ENCODE peak calls at places on chromosomes 5 and 9, in nine cellular contexts. J is ascending aorta, H is suprapubic skin, X is cardiac muscle cell, A is AG04449, C is esophagus squamous epithelium, S is choroid plexus epithelial cell, G is neural progenitor cell, B is RWPE1. R is an unnamed sample.

GRCh38 chr5:1093361-1093760 is 18.5 kb downstream of the SLC12A7 start:
- DNase-seq in J (no peak), X (no peak), S (no peak), H (no peak), C (no peak), B (peak), G (no peak), A (no peak), R (no peak)

GRCh38 chr5:125034331-125034730 is 287.9 kb upstream of the ZNF608 start:
- DNase-seq in J (no peak), X (no peak), C (no peak), H (no peak), G (no peak), S (no peak), B (no peak), A (no peak), R (no peak)

GRCh38 chr9:91037511-91038482 is 236.2 kb downstream of the SYK start:
- DNase-seq in C (no peak), X (peak), J (no peak), B (peak), H (peak), G (no peak), A (no peak), S (peak), R (peak)

GRCh38 chr5:1488882-1489680 is 34.7 kb downstream of the LPCAT1 start:
- DNase-seq in G (no peak), H (no peak), S (peak), C (no peak), B (peak), J (no peak), A (peak), X (peak), R (no peak)

GRCh38 chr5:159873680-159874079 is 42.6 kb upstream of the ADRA1B start:
- DNase-seq in C (no peak), X (no peak), G (no peak), H (no peak), A (no peak), B (peak), J (no peak), S (no peak), R (no peak)

GRCh38 chr5:41587668-41588067 is 77.3 kb upstream of the PLCXD3 start:
- DNase-seq in S (no peak), J (no peak), B (no peak), X (no peak), H (no peak), A (no peak), G (no peak), C (no peak), R (no peak)

GRCh38 chr5:102865510-102866314 is 110.6 kb downstream of the PAM start:
- DNase-seq in S (peak), G (peak), C (no peak), X (peak), H (peak), J (peak), B (peak), A (peak), R (peak)

GRCh38 chr9:5630038-5630507 is 1.2 kb downstream of the RIC1 start:
- DNase-seq in X (peak), S (peak), C (no peak), A (no peak), J (no peak), G (no peak), H (no peak), B (no peak), R (no peak)

GRCh38 chr9:126836216-126836615 is 24.2 kb upstream of the ZBTB34 start:
- DNase-seq in C (no peak), J (no peak), H (no peak), S (peak), X (peak), A (no peak), B (no peak), G (no peak), R (no peak)

GRCh38 chr5:141439411-141440141 is 9.3 kb downstream of the PCDHGA12 start:
- DNase-seq in J (no peak), C (no peak), B (no peak), H (no peak), X (no peak), S (no peak), A (no peak), G (no peak), R (no peak)

GRCh38 chr5:102531506-102531905 is 32.7 kb upstream of the SLCO6A1 start:
- DNase-seq in G (no peak), H (no peak), J (no peak), X (peak), B (no peak), A (no peak), C (no peak), S (peak), R (no peak)

GRCh38 chr9:91144782-91145181 is 216.9 kb downstream of the AUH start:
- DNase-seq in X (no peak), H (no peak), S (no peak), B (no peak), C (no peak), J (no peak), G (no peak), A (no peak), R (no peak)

GRCh38 chr5:76473676-76474075 is 70.6 kb downstream of the IQGAP2 start:
- DNase-seq in B (no peak), C (no peak), H (no peak), X (no peak), G (no peak), J (no peak), S (no peak), A (no peak), R (no peak)

GRCh38 chr9:3949744-3950143 is 350.1 kb downstream of the GLIS3 start:
- DNase-seq in X (no peak), A (no peak), B (no peak), G (no peak), S (no peak), J (no peak), C (no peak), H (no peak), R (no peak)

GRCh38 chr5:137730331-137730730 is 5.6 kb downstream of the KLHL3 start:
- DNase-seq in S (peak), H (no peak), X (no peak), A (peak), C (no peak), B (peak), G (no peak), J (no peak), R (no peak)

GRCh38 chr5:10446490-10446889 is 4.8 kb downstream of the ROPN1L start:
- DNase-seq in J (no peak), C (no peak), X (no peak), B (no peak), H (no peak), A (no peak), G (no peak), S (no peak), R (no peak)

GRCh38 chr5:98750693-98751092 is 22.8 kb upstream of the RGMB start:
- DNase-seq in X (peak), G (no peak), C (no peak), S (peak), J (no peak), H (no peak), A (no peak), B (no peak), R (no peak)

GRCh38 chr9:122580360-122580759 is 2.8 kb downstream of the OR1L8 start:
- DNase-seq in G (no peak), S (peak), C (no peak), X (peak), B (peak), H (no peak), A (no peak), J (no peak), R (no peak)

GRCh38 chr5:149611327-149611726 is 30.0 kb downstream of the ARHGEF37 start:
- DNase-seq in C (no peak), X (peak), A (no peak), S (peak), B (no peak), H (no peak), G (no peak), J (no peak), R (no peak)

GRCh38 chr5:111655169-111655924 is 101.6 kb downstream of the NREP start:
- DNase-seq in B (peak), C (no peak), A (peak), G (no peak), H (no peak), S (peak), J (no peak), X (peak), R (no peak)

GRCh38 chr5:40991168-40991980 is 79.8 kb downstream of the MROH2B start:
- DNase-seq in H (no peak), X (peak), G (no peak), S (peak), A (no peak), J (no peak), C (no peak), B (no peak), R (no peak)

GRCh38 chr5:96876292-96876850 is at the start of gene ERAP2:
- DNase-seq in H (no peak), B (peak), A (no peak), J (no peak), G (no peak), X (peak), C (no peak), S (peak), R (no peak)

GRCh38 chr5:98767563-98767962 is 5.9 kb upstream of the RGMB start:
- DNase-seq in X (no peak), S (no peak), C (no peak), H (no peak), G (peak), J (no peak), A (no peak), B (no peak), R (no peak)

DNA sequence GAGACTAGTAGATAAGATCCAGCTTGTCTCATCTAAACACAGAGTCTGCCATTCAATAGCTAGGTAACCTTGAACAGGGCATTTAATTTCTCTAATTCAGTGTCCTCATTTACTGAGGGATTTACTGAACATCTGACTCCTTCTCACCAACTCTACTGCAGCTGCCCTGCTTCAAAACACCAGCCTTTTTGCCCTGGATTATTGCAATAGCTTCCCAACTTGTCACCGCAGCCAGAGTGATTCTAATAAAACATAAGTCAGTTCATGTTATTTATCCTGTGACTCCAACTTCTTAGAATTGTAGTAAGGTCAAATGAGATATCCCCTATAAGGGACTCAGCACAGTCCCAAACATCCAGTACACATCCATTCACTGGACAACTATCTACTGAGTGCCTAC is 336.9 kb downstream of the PLK2 start:
- DNase-seq in X (no peak), S (no peak), C (no peak), B (no peak), J (no peak), G (no peak), A (no peak), H (no peak), R (no peak)
- TF ChIP-seq CTCF in X (no peak), S (no peak), C (no peak), B (no peak), J (no peak), G (no peak), A (no peak), H (no peak), R (no peak)

GRCh38 chr9:37432020-37432419 is 9.5 kb downstream of the GRHPR start:
- DNase-seq in B (no peak), H (no peak), J (no peak), A (no peak), C (no peak), X (no peak), G (no peak), S (no peak), R (no peak)

GRCh38 chr9:37429441-37430285 is 7.2 kb downstream of the GRHPR start:
- DNase-seq in X (no peak), C (no peak), J (no peak), H (no peak), A (no peak), S (no peak), G (no peak), B (no peak), R (no peak)

GRCh38 chr9:37433754-37434435 is 11.4 kb downstream of the GRHPR start:
- DNase-seq in C (no peak), X (no peak), H (no peak), B (no peak), A (no peak), S (no peak), J (no peak), G (peak), R (no peak)

GRCh38 chr9:37428345-37428744 is 5.8 kb downstream of the GRHPR start:
- DNase-seq in A (no peak), X (no peak), B (no peak), G (no peak), J (no peak), H (no peak), S (no peak), C (no peak), R (no peak)

GRCh38 chr9:37430841-37431597 is 8.5 kb downstream of the GRHPR start:
- DNase-seq in H (no peak), G (peak), X (peak), B (no peak), C (no peak), S (peak), J (no peak), A (no peak), R (no peak)
- TF ChIP-seq CTCF in H (no peak), G (peak), X (peak), B (no peak), C (no peak), S (peak), J (no peak), A (no peak), R (no peak)

DNA sequence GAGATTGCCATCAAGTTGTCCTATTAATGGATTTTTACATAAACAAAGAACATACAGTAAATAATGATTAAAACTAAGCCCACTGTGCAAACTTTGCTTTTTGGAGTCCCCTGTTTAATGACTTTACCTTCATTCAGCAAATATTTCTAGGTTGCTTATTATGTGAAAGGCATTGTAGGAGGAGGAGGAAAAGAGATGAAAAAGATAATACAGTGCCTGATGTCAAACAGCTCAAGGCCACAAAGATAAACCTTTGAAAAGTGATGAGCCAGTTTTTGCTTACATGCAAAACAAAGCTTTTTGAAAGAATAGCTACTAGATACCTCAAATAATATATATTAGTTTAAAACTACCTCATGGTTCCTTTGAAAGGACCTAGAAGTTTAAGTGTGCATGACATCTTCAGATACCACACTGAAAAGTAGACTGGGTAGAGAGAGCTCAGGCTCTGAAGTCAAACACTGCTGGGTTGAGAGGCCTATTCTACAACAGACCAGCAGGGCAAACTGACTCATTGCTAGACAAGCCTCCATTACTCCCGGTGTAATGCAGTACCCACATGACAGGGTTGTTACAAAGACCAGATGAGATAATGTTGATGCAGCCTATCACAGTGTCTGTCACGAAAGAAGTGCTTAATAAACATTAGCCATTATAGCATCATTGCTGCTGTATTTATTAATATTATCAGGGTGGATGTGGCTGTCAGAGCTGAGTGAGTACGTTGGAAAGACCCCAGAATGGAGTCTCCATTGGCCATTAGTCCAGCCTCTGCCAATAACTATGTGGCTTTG is 11.8 kb downstream of the DEPDC1B start:
- DNase-seq in C (no peak), B (peak), A (no peak), S (peak), G (peak), J (no peak), H (no peak), X (peak), R (no peak)
- TF ChIP-seq CTCF in C (no peak), B (no peak), A (peak), S (peak), G (peak), J (no peak), H (peak), X (peak), R (no peak)

GRCh38 chr5:34452170-34452828 is 203.8 kb upstream of the RAI14 start:
- DNase-seq in H (no peak), A (no peak), C (no peak), J (no peak), G (peak), X (peak), B (peak), S (peak), R (no peak)
- TF ChIP-seq CTCF in H (peak), A (peak), C (peak), J (no peak), G (peak), X (peak), B (no peak), S (peak), R (no peak)

GRCh38 chr5:64958757-64959391 is 190.1 kb downstream of the CWC27 start:
- DNase-seq in C (no peak), B (peak), X (peak), G (no peak), J (no peak), A (no peak), S (peak), H (no peak), R (no peak)
- TF ChIP-seq CTCF in C (peak), B (peak), X (peak), G (peak), J (no peak), A (peak), S (peak), H (peak), R (no peak)

GRCh38 chr5:132237141-132237540 is 9.5 kb upstream of the P4HA2 start:
- DNase-seq in X (no peak), G (no peak), B (no peak), J (no peak), H (no peak), C (no peak), A (no peak), S (no peak), R (no peak)

GRCh38 chr5:132238901-132239500 is 11.3 kb upstream of the P4HA2 start:
- DNase-seq in A (no peak), B (no peak), C (no peak), H (no peak), S (no peak), J (no peak), G (no peak), X (no peak), R (no peak)

GRCh38 chr5:132239776-132240175 is 12.1 kb upstream of the P4HA2 start:
- DNase-seq in X (no peak), B (no peak), J (no peak), G (no peak), H (no peak), A (no peak), C (no peak), S (no peak), R (no peak)

GRCh38 chr5:132237670-132238069 is 10.0 kb upstream of the P4HA2 start:
- DNase-seq in C (no peak), X (no peak), J (no peak), S (no peak), B (no peak), G (no peak), H (no peak), A (no peak), R (no peak)

GRCh38 chr5:132238169-132238744 is 10.6 kb upstream of the P4HA2 start:
- DNase-seq in B (peak), X (peak), G (peak), S (peak), A (no peak), J (no peak), C (no peak), H (peak), R (peak)
- TF ChIP-seq CTCF in B (peak), X (peak), G (peak), S (peak), A (peak), J (peak), C (peak), H (peak), R (peak)

DNA sequence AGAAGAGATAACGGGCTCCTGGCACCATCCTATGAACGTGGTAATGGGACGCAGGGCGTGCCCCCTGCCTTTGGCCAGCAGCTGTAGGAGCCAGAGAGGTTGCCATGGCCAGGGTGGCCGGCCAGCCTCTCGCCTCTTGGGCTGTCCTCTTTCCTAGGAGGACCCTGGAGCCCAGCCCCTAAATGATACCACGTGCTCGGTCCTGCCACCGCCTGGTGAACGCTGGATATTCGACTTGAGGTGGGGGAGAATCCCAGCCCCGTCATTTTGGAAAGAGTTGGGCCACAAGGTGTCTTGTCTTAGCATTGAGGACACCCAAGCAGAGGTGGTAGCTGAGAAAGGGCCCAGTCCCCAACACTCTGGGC is 391 bp upstream of the NRG2 start:
- DNase-seq in J (no peak), S (no peak), C (no peak), H (peak), B (peak), G (peak), A (no peak), X (no peak), R (no peak)
- TF ChIP-seq CTCF in J (no peak), S (peak), C (peak), H (no peak), B (peak), G (peak), A (no peak), X (no peak), R (no peak)

GRCh38 chr9:131709741-131710499 is 30.0 kb downstream of the RAPGEF1 start:
- DNase-seq in G (peak), H (no peak), X (peak), C (no peak), S (peak), A (no peak), B (peak), J (no peak), R (no peak)
- TF ChIP-seq CTCF in G (no peak), H (no peak), X (no peak), C (no peak), S (no peak), A (no peak), B (no peak), J (no peak), R (no peak)

GRCh38 chr9:137417161-137418021 is 5.6 kb downstream of the EXD3 start:
- DNase-seq in C (no peak), B (no peak), G (no peak), X (no peak), S (no peak), J (no peak), A (no peak), H (no peak), R (no peak)
- TF ChIP-seq CTCF in C (no peak), B (no peak), G (no peak), X (no peak), S (no peak), J (no peak), A (no peak), H (no peak), R (no peak)

GRCh38 chr9:89775641-89776040 is 170.8 kb downstream of the GADD45G start:
- DNase-seq in H (peak), C (no peak), S (no peak), A (no peak), G (no peak), B (no peak), X (no peak), J (no peak), R (no peak)

GRCh38 chr9:89770779-89771178 is 166.0 kb downstream of the GADD45G start:
- DNase-seq in G (no peak), A (no peak), X (no peak), B (no peak), H (peak), C (no peak), S (no peak), J (no peak), R (no peak)

GRCh38 chr9:89771205-89771604 is 166.4 kb downstream of the GADD45G start:
- DNase-seq in J (no peak), C (no peak), H (peak), G (no peak), B (no peak), S (no peak), X (no peak), A (no peak), R (no peak)

GRCh38 chr9:89774971-89775370 is 170.2 kb downstream of the GADD45G start:
- DNase-seq in A (no peak), B (no peak), G (no peak), C (no peak), J (no peak), S (no peak), H (peak), X (no peak), R (no peak)

GRCh38 chr9:89773170-89773569 is 168.4 kb downstream of the GADD45G start:
- DNase-seq in A (no peak), J (no peak), G (no peak), B (no peak), S (no peak), H (peak), C (no peak), X (no peak), R (no peak)
- TF ChIP-seq CTCF in A (no peak), J (no peak), G (no peak), B (no peak), S (no peak), H (no peak), C (no peak), X (no peak), R (no peak)